ENCODE peak calls at places on chromosomes 5 and 9, in seven cellular contexts. O is NCI-H1105, W is T1000, C is DMS 273 treated with DMSO at 0.1 percent for 48 hours, A is uterus, R is NCI-H2029 treated with DMSO at 0.1 percent for 48 hours, F is iris pigment epithelial cell. G is an unnamed sample.

GRCh38 chr5:149521739-149522373 is 29.4 kb downstream of the CSNK1A1 start:
- DNase-seq in W (no peak), R (peak), O (no peak), C (no peak), F (no peak), A (no peak), G (no peak)

GRCh38 chr5:157459715-157460599 is at the start of gene NIPAL4:
- DNase-seq in A (peak), O (no peak), F (no peak), C (no peak), W (no peak), R (no peak), G (no peak)

GRCh38 chr5:168334161-168335094 is 43.0 kb downstream of the WWC1 start:
- DNase-seq in W (no peak), O (no peak), A (no peak), C (no peak), R (no peak), F (peak), G (peak)

GRCh38 chr9:132020845-132021510 is 58.7 kb downstream of the MED27 start:
- DNase-seq in A (no peak), C (no peak), R (no peak), F (peak), O (no peak), W (no peak), G (no peak)

GRCh38 chr5:153147891-153148623 is 342.4 kb upstream of the GRIA1 start:
- DNase-seq in C (peak), W (no peak), A (no peak), F (peak), O (peak), R (peak), G (no peak)

GRCh38 chr9:131693163-131693562 is 46.7 kb downstream of the RAPGEF1 start:
- DNase-seq in F (no peak), W (no peak), C (no peak), R (no peak), A (no peak), O (no peak), G (no peak)

GRCh38 chr5:157670662-157671591 is at the start of gene C5orf52:
- DNase-seq in F (peak), O (no peak), C (no peak), R (no peak), W (no peak), A (peak), G (peak)

GRCh38 chr9:126519660-126520425 is 93.9 kb upstream of the LMX1B start:
- DNase-seq in A (no peak), C (no peak), F (no peak), O (no peak), W (no peak), R (no peak), G (no peak)

GRCh38 chr9:6076856-6077255 is 61.4 kb upstream of the RANBP6 start:
- DNase-seq in F (peak), O (no peak), C (no peak), W (no peak), R (no peak), A (no peak), G (no peak)

GRCh38 chr9:136602193-136602885 is 56.5 kb upstream of the NOTCH1 start:
- DNase-seq in W (no peak), O (no peak), R (no peak), A (no peak), C (no peak), F (no peak), G (no peak)

GRCh38 chr5:128199611-128200010 is 116.0 kb downstream of the SLC12A2 start:
- DNase-seq in O (no peak), F (peak), R (no peak), W (no peak), C (no peak), A (no peak), G (no peak)

GRCh38 chr5:134466241-134467069 is 54.8 kb upstream of the CDKN2AIPNL start:
- DNase-seq in O (peak), F (peak), W (peak), A (peak), R (peak), C (peak), G (peak)

GRCh38 chr9:92468206-92468605 is 14.1 kb downstream of the ASPN start:
- DNase-seq in C (no peak), W (no peak), O (no peak), R (no peak), A (no peak), F (no peak), G (no peak)

GRCh38 chr9:70411141-70411929 is 3.1 kb downstream of the KLF9 start:
- DNase-seq in W (no peak), R (no peak), F (peak), A (peak), O (no peak), C (peak), G (no peak)

GRCh38 chr5:63648376-63648775 is 313.9 kb downstream of the HTR1A start:
- DNase-seq in O (no peak), C (no peak), A (no peak), W (no peak), F (no peak), R (no peak), G (no peak)

GRCh38 chr9:94804917-94805544 is 78.5 kb downstream of the AOPEP start:
- DNase-seq in C (peak), A (no peak), R (no peak), F (no peak), O (peak), W (no peak), G (no peak)

GRCh38 chr5:79971156-79971555 is 19.9 kb downstream of the MTX3 start:
- DNase-seq in W (no peak), O (no peak), R (no peak), F (peak), C (no peak), A (no peak), G (no peak)

GRCh38 chr9:99235069-99235468 is 13.0 kb downstream of the SEC61B start:
- DNase-seq in A (no peak), W (no peak), F (no peak), R (no peak), C (no peak), O (no peak), G (no peak)

GRCh38 chr5:10631597-10631996 is 67.7 kb downstream of the ANKRD33B start:
- DNase-seq in A (no peak), R (no peak), O (no peak), W (no peak), F (no peak), C (no peak), G (no peak)

GRCh38 chr5:179733764-179734126 is 1.1 kb downstream of the MAML1 start:
- DNase-seq in F (no peak), O (no peak), R (no peak), W (no peak), A (no peak), C (no peak), G (no peak)

GRCh38 chr5:56632199-56632598 is 183.2 kb upstream of the MAP3K1 start:
- DNase-seq in F (no peak), W (no peak), R (no peak), A (no peak), O (no peak), C (no peak), G (no peak)

GRCh38 chr9:98978231-98978681 is 34.5 kb downstream of the COL15A1 start:
- DNase-seq in W (no peak), R (no peak), O (no peak), C (no peak), F (no peak), A (no peak), G (no peak)

GRCh38 chr5:119792154-119792799 is 162.9 kb downstream of the FAM170A start:
- DNase-seq in W (no peak), A (no peak), C (no peak), F (no peak), O (no peak), R (no peak), G (no peak)

GRCh38 chr5:138245717-138246116 is 28.7 kb downstream of the GFRA3 start:
- DNase-seq in O (no peak), A (no peak), F (no peak), R (no peak), C (no peak), W (no peak), G (no peak)

GRCh38 chr9:70297141-70297540 is 38.4 kb downstream of the SMC5 start:
- DNase-seq in A (no peak), F (peak), W (no peak), R (no peak), O (no peak), C (no peak), G (no peak)

GRCh38 chr9:92496401-92496800 is 14.1 kb upstream of the ASPN start:
- DNase-seq in C (no peak), R (no peak), A (no peak), W (no peak), O (no peak), F (peak), G (no peak)

GRCh38 chr9:36903541-36904435 is 130.3 kb downstream of the PAX5 start:
- DNase-seq in R (no peak), W (peak), O (no peak), C (no peak), F (peak), A (no peak), G (no peak)

GRCh38 chr5:151886741-151887261 is 37.9 kb downstream of the GLRA1 start:
- DNase-seq in F (no peak), R (no peak), O (no peak), A (no peak), W (no peak), C (peak), G (no peak)

GRCh38 chr9:125568616-125569015 is 138.4 kb downstream of the MAPKAP1 start:
- DNase-seq in F (no peak), C (no peak), W (no peak), O (no peak), R (no peak), A (no peak), G (no peak)

GRCh38 chr9:108903437-108904103 is 30.4 kb downstream of the ELP1 start:
- DNase-seq in C (no peak), F (peak), R (peak), O (no peak), W (no peak), A (no peak), G (no peak)